ENCODE peak calls at places on chromosomes 11 and 22, in seven cellular contexts. One of them, this sample, is unnamed.

GRCh38 chr11:112222303-112222702 is 3.9 kb upstream of the PTS start:
- DNase-seq in IMR-90: no peak
- DNase-seq in mesendoderm: no peak
- DNase-seq in H9: no peak
- DNase-seq in mesenchymal stem cell: no peak
- DNase-seq in H1: no peak
- DNase-seq in neuronal stem cell: no peak
- DNase-seq in this sample: no peak

GRCh38 chr11:65170058-65170534 is at the start of gene SPDYC:
- DNase-seq in IMR-90: no peak
- DNase-seq in mesendoderm: peak; percentile 50
- DNase-seq in H9: peak; percentile 87
- DNase-seq in mesenchymal stem cell: no peak
- DNase-seq in H1: peak; percentile 62
- DNase-seq in neuronal stem cell: no peak
- DNase-seq in this sample: peak; percentile 62

GRCh38 chr11:63518548-63518947 is 12.7 kb downstream of the LGALS12 start:
- DNase-seq in IMR-90: peak; percentile 66
- DNase-seq in mesendoderm: no peak
- DNase-seq in H9: no peak
- DNase-seq in mesenchymal stem cell: peak; percentile 80
- DNase-seq in H1: no peak
- DNase-seq in neuronal stem cell: no peak
- DNase-seq in this sample: no peak

GRCh38 chr11:77361184-77361583 is 59.7 kb upstream of the GDPD4 start:
- DNase-seq in IMR-90: peak; percentile 63
- DNase-seq in mesendoderm: peak; percentile 94
- DNase-seq in H9: no peak
- DNase-seq in mesenchymal stem cell: peak; percentile 17
- DNase-seq in H1: no peak
- DNase-seq in neuronal stem cell: no peak
- DNase-seq in this sample: peak; percentile 52

GRCh38 chr11:8203980-8204379 is 35.2 kb upstream of the RIC3 start:
- DNase-seq in IMR-90: no peak
- DNase-seq in mesendoderm: no peak
- DNase-seq in H9: peak; percentile 12
- DNase-seq in mesenchymal stem cell: no peak
- DNase-seq in H1: peak; percentile 32
- DNase-seq in neuronal stem cell: no peak
- DNase-seq in this sample: no peak

GRCh38 chr22:20750461-20751184 is 23.3 kb upstream of the SERPIND1 start:
- DNase-seq in IMR-90: peak; percentile 90
- DNase-seq in mesendoderm: no peak
- DNase-seq in H9: no peak
- DNase-seq in mesenchymal stem cell: peak; percentile 91
- DNase-seq in H1: no peak
- DNase-seq in neuronal stem cell: no peak
- DNase-seq in this sample: peak; percentile 18

GRCh38 chr11:94773842-94774241 is 5.7 kb downstream of the AMOTL1 start:
- DNase-seq in IMR-90: no peak
- DNase-seq in mesendoderm: no peak
- DNase-seq in H9: no peak
- DNase-seq in mesenchymal stem cell: no peak
- DNase-seq in H1: no peak
- DNase-seq in neuronal stem cell: no peak
- DNase-seq in this sample: peak; percentile 85

GRCh38 chr11:17352925-17353227 is 1.3 kb downstream of the NCR3LG1 start:
- DNase-seq in IMR-90: peak; percentile 34
- DNase-seq in mesendoderm: no peak
- DNase-seq in H9: peak; percentile 35
- DNase-seq in mesenchymal stem cell: no peak
- DNase-seq in H1: peak; percentile 59
- DNase-seq in neuronal stem cell: no peak
- DNase-seq in this sample: no peak

GRCh38 chr11:2122907-2123627 is 16.1 kb downstream of the IGF2 start:
- DNase-seq in IMR-90: no peak
- DNase-seq in mesendoderm: no peak
- DNase-seq in H9: no peak
- DNase-seq in mesenchymal stem cell: no peak
- DNase-seq in H1: peak; percentile 52
- DNase-seq in neuronal stem cell: no peak
- DNase-seq in this sample: no peak

GRCh38 chr11:118886681-118887111 is 3.0 kb downstream of the CXCR5 start:
- DNase-seq in IMR-90: no peak
- DNase-seq in mesendoderm: no peak
- DNase-seq in H9: no peak
- DNase-seq in mesenchymal stem cell: no peak
- DNase-seq in H1: no peak
- DNase-seq in neuronal stem cell: no peak
- DNase-seq in this sample: no peak

GRCh38 chr22:29226246-29226981 is 20.7 kb downstream of the EMID1 start:
- DNase-seq in IMR-90: no peak
- DNase-seq in mesendoderm: no peak
- DNase-seq in H9: no peak
- DNase-seq in mesenchymal stem cell: no peak
- DNase-seq in H1: no peak
- DNase-seq in neuronal stem cell: no peak
- DNase-seq in this sample: no peak

GRCh38 chr22:50627452-50627913 is 469 bp downstream of the ARSA start:
- DNase-seq in IMR-90: no peak
- DNase-seq in mesendoderm: peak; percentile 37
- DNase-seq in H9: peak; percentile 52
- DNase-seq in mesenchymal stem cell: peak; percentile 24
- DNase-seq in H1: peak; percentile 79
- DNase-seq in neuronal stem cell: no peak
- DNase-seq in this sample: no peak

GRCh38 chr11:71304491-71304890 is 52.1 kb upstream of the SHANK2 start:
- DNase-seq in IMR-90: no peak
- DNase-seq in mesendoderm: no peak
- DNase-seq in H9: no peak
- DNase-seq in mesenchymal stem cell: no peak
- DNase-seq in H1: peak; percentile 17
- DNase-seq in neuronal stem cell: no peak
- DNase-seq in this sample: no peak

GRCh38 chr11:104163100-104164027 is 583 bp downstream of the PDGFD start:
- DNase-seq in IMR-90: peak; percentile 20
- DNase-seq in mesendoderm: peak; percentile 73
- DNase-seq in H9: peak; percentile 66
- DNase-seq in mesenchymal stem cell: peak; percentile 23
- DNase-seq in H1: peak; percentile 61
- DNase-seq in neuronal stem cell: peak; percentile 11
- DNase-seq in this sample: no peak

GRCh38 chr22:49790912-49791311 is 36.8 kb downstream of the BRD1 start:
- DNase-seq in IMR-90: no peak
- DNase-seq in mesendoderm: no peak
- DNase-seq in H9: no peak
- DNase-seq in mesenchymal stem cell: no peak
- DNase-seq in H1: no peak
- DNase-seq in neuronal stem cell: no peak
- DNase-seq in this sample: no peak

GRCh38 chr22:25159028-25159427 is 40.6 kb upstream of the CRYBB3 start:
- DNase-seq in IMR-90: no peak
- DNase-seq in mesendoderm: peak; percentile 25
- DNase-seq in H9: no peak
- DNase-seq in mesenchymal stem cell: peak; percentile 76
- DNase-seq in H1: no peak
- DNase-seq in neuronal stem cell: no peak
- DNase-seq in this sample: no peak

GRCh38 chr11:63023415-63023814 is 7.8 kb upstream of the SLC22A8 start:
- DNase-seq in IMR-90: no peak
- DNase-seq in mesendoderm: no peak
- DNase-seq in H9: peak; percentile 12
- DNase-seq in mesenchymal stem cell: no peak
- DNase-seq in H1: no peak
- DNase-seq in neuronal stem cell: no peak
- DNase-seq in this sample: no peak

GRCh38 chr22:34858026-34858425 is 207.9 kb upstream of the ISX start:
- DNase-seq in IMR-90: no peak
- DNase-seq in mesendoderm: no peak
- DNase-seq in H9: no peak
- DNase-seq in mesenchymal stem cell: no peak
- DNase-seq in H1: no peak
- DNase-seq in neuronal stem cell: no peak
- DNase-seq in this sample: no peak

GRCh38 chr11:19988598-19988997 is 171.7 kb downstream of the DBX1 start:
- DNase-seq in IMR-90: peak; percentile 92
- DNase-seq in mesendoderm: peak; percentile 74
- DNase-seq in H9: peak; percentile 73
- DNase-seq in mesenchymal stem cell: peak; percentile 32
- DNase-seq in H1: peak; percentile 47
- DNase-seq in neuronal stem cell: no peak
- DNase-seq in this sample: peak; percentile 90

GRCh38 chr22:17980638-17981051 is 43.7 kb downstream of the MICAL3 start:
- DNase-seq in IMR-90: peak; percentile 48
- DNase-seq in mesendoderm: no peak
- DNase-seq in H9: no peak
- DNase-seq in mesenchymal stem cell: no peak
- DNase-seq in H1: no peak
- DNase-seq in neuronal stem cell: no peak
- DNase-seq in this sample: peak; percentile 74

GRCh38 chr11:16297332-16297731 is 59.0 kb downstream of the SOX6 start:
- DNase-seq in IMR-90: no peak
- DNase-seq in mesendoderm: no peak
- DNase-seq in H9: no peak
- DNase-seq in mesenchymal stem cell: no peak
- DNase-seq in H1: no peak
- DNase-seq in neuronal stem cell: no peak
- DNase-seq in this sample: no peak

GRCh38 chr22:49347376-49347775 is 480.3 kb downstream of the BRD1 start:
- DNase-seq in IMR-90: no peak
- DNase-seq in mesendoderm: no peak
- DNase-seq in H9: no peak
- DNase-seq in mesenchymal stem cell: no peak
- DNase-seq in H1: no peak
- DNase-seq in neuronal stem cell: no peak
- DNase-seq in this sample: no peak

GRCh38 chr11:19055016-19055415 is 5.5 kb downstream of the MRGPRX2 start:
- DNase-seq in IMR-90: no peak
- DNase-seq in mesendoderm: no peak
- DNase-seq in H9: no peak
- DNase-seq in mesenchymal stem cell: no peak
- DNase-seq in H1: no peak
- DNase-seq in neuronal stem cell: no peak
- DNase-seq in this sample: no peak

DNA sequence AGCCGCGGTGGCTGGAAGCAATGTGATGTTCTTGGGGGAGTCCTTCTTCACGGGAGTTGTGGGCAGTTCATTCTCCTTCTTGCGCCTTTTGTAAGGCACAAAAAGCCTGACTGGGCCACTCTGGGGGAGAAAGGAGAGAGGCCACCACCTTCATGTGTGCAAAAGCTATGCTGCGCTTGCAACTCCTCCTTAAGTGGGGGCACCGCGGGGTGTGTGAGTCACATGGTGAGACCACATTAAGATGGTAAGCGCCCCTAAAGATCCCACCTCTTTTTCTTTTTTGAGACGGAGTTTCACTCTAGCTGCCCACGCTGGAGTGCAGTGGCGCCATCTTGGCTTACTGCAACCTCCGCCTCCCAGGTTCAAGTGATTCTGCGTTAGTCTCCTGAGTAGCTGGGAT is 14.1 kb downstream of the DEAF1 start:
- DNase-seq in IMR-90: no peak
- DNase-seq in mesendoderm: no peak
- DNase-seq in H9: no peak
- DNase-seq in mesenchymal stem cell: no peak
- DNase-seq in H1: no peak
- DNase-seq in neuronal stem cell: no peak
- DNase-seq in this sample: no peak
- H2AK5ac ChIP-seq in IMR-90: no peak overlapping the region
- H2AK5ac ChIP-seq in mesendoderm: no peak overlapping the region
- H2AK5ac ChIP-seq in H9: no peak overlapping the region
- H2AK5ac ChIP-seq in mesenchymal stem cell: no peak overlapping the region
- H2AK5ac ChIP-seq in H1: no peak overlapping the region
- H2AK5ac ChIP-seq in neuronal stem cell: no peak overlapping the region
- H2AK5ac ChIP-seq in this sample: no peak overlapping the region

GRCh38 chr22:46600397-46600796 is 19.8 kb upstream of the GRAMD4 start:
- DNase-seq in IMR-90: no peak
- DNase-seq in mesendoderm: no peak
- DNase-seq in H9: no peak
- DNase-seq in mesenchymal stem cell: no peak
- DNase-seq in H1: no peak
- DNase-seq in neuronal stem cell: no peak
- DNase-seq in this sample: no peak
- H3K23ac ChIP-seq in IMR-90: no peak overlapping the region
- H3K23ac ChIP-seq in mesendoderm: peak overlapping the region; percentile 66
- H3K23ac ChIP-seq in H9: no peak overlapping the region
- H3K23ac ChIP-seq in mesenchymal stem cell: no peak overlapping the region
- H3K23ac ChIP-seq in H1: no peak overlapping the region
- H3K23ac ChIP-seq in neuronal stem cell: peak overlapping the region; percentile 73
- H3K23ac ChIP-seq in this sample: no peak overlapping the region

GRCh38 chr22:26527167-26527566 is 14.9 kb upstream of the TFIP11 start:
- DNase-seq in IMR-90: no peak
- DNase-seq in mesendoderm: no peak
- DNase-seq in H9: no peak
- DNase-seq in mesenchymal stem cell: no peak
- DNase-seq in H1: no peak
- DNase-seq in neuronal stem cell: no peak
- DNase-seq in this sample: no peak

GRCh38 chr22:26529345-26529744 is 17.1 kb upstream of the TFIP11 start:
- DNase-seq in IMR-90: no peak
- DNase-seq in mesendoderm: no peak
- DNase-seq in H9: no peak
- DNase-seq in mesenchymal stem cell: no peak
- DNase-seq in H1: no peak
- DNase-seq in neuronal stem cell: no peak
- DNase-seq in this sample: no peak

GRCh38 chr22:26524870-26525269 is 12.6 kb upstream of the TFIP11 start:
- DNase-seq in IMR-90: no peak
- DNase-seq in mesendoderm: no peak
- DNase-seq in H9: no peak
- DNase-seq in mesenchymal stem cell: no peak
- DNase-seq in H1: no peak
- DNase-seq in neuronal stem cell: no peak
- DNase-seq in this sample: no peak

GRCh38 chr22:26526165-26526564 is 13.9 kb upstream of the TFIP11 start:
- DNase-seq in IMR-90: no peak
- DNase-seq in mesendoderm: no peak
- DNase-seq in H9: no peak
- DNase-seq in mesenchymal stem cell: no peak
- DNase-seq in H1: no peak
- DNase-seq in neuronal stem cell: no peak
- DNase-seq in this sample: no peak

GRCh38 chr22:26527574-26528465 is 15.5 kb upstream of the TFIP11 start:
- DNase-seq in IMR-90: no peak
- DNase-seq in mesendoderm: no peak
- DNase-seq in H9: no peak
- DNase-seq in mesenchymal stem cell: no peak
- DNase-seq in H1: no peak
- DNase-seq in neuronal stem cell: no peak
- DNase-seq in this sample: no peak
- H3K27ac ChIP-seq in IMR-90: no peak overlapping the region
- H3K27ac ChIP-seq in mesendoderm: no peak overlapping the region
- H3K27ac ChIP-seq in H9: no peak overlapping the region
- H3K27ac ChIP-seq in mesenchymal stem cell: no peak overlapping the region
- H3K27ac ChIP-seq in H1: no peak overlapping the region
- H3K27ac ChIP-seq in neuronal stem cell: no peak overlapping the region
- H3K27ac ChIP-seq in this sample: no peak overlapping the region

DNA sequence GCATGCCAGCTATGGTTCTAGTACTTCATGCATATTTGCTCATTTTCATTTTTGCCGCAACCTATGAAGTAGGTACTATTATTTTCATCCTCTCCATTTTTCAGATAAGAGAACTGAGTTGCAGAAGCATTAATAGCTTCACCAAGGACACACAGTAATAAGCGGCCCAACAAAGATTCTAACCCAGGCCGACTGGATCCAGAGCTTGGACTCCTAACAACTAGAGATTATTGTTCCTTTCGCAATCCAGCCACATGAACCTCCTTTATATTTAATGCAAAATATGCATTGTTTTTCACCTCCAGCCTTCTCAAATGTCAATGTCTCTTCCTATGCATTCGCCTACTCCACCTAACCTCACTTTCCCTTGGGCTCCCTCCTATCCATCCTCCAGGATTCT is 148.3 kb downstream of the CCDC34 start:
- DNase-seq in IMR-90: no peak
- DNase-seq in mesendoderm: no peak
- DNase-seq in H9: no peak
- DNase-seq in mesenchymal stem cell: no peak
- DNase-seq in H1: peak; percentile 14
- DNase-seq in neuronal stem cell: no peak
- DNase-seq in this sample: no peak
- H2AK5ac ChIP-seq in IMR-90: peak overlapping the region; percentile 59
- H2AK5ac ChIP-seq in mesendoderm: no peak overlapping the region
- H2AK5ac ChIP-seq in H9: no peak overlapping the region
- H2AK5ac ChIP-seq in mesenchymal stem cell: no peak overlapping the region
- H2AK5ac ChIP-seq in H1: no peak overlapping the region
- H2AK5ac ChIP-seq in neuronal stem cell: no peak overlapping the region
- H2AK5ac ChIP-seq in this sample: no peak overlapping the region